ENCODE peak calls at places on chromosomes 3 and 15, in six cellular contexts. Y, I, L, Q, D and A are unnamed samples.

GRCh38 chr3:137285924-137286323 is 328.1 kb downstream of the IL20RB start:
- DNase-seq in Y (no peak), I (no peak), L (no peak), Q (no peak), D (no peak), A (no peak)

GRCh38 chr3:182478369-182478768 is 314.9 kb upstream of the ATP11B start:
- DNase-seq in Y (no peak), I (no peak), L (no peak), Q (no peak), D (no peak), A (no peak)

GRCh38 chr15:67184208-67184925 is 70.1 kb downstream of the AAGAB start:
- DNase-seq in Y (no peak), I (no peak), L (peak), Q (no peak), D (peak), A (no peak)

GRCh38 chr15:29690765-29691475 is 131.3 kb downstream of the TJP1 start:
- DNase-seq in Y (no peak), I (no peak), L (peak), Q (no peak), D (no peak), A (no peak)

GRCh38 chr15:90819850-90820249 is 48.5 kb upstream of the FURIN start:
- DNase-seq in Y (no peak), I (no peak), L (no peak), Q (no peak), D (no peak), A (no peak)

GRCh38 chr15:76916369-76916768 is 11.2 kb upstream of the SCAPER start:
- DNase-seq in Y (no peak), I (no peak), L (no peak), Q (no peak), D (no peak), A (no peak)

GRCh38 chr15:66102563-66103292 is 150.8 kb downstream of the MEGF11 start:
- DNase-seq in Y (no peak), I (no peak), L (no peak), Q (peak), D (no peak), A (no peak)

GRCh38 chr15:67085818-67086649 is 20.6 kb downstream of the SMAD3 start:
- DNase-seq in Y (no peak), I (no peak), L (no peak), Q (no peak), D (no peak), A (no peak)

GRCh38 chr3:195071916-195072820 is 198.8 kb downstream of the XXYLT1 start:
- DNase-seq in Y (no peak), I (no peak), L (no peak), Q (no peak), D (no peak), A (no peak)

GRCh38 chr3:6079518-6080179 is 781.3 kb upstream of the GRM7 start:
- DNase-seq in Y (no peak), I (no peak), L (no peak), Q (no peak), D (no peak), A (no peak)

GRCh38 chr3:189726277-189726676 is 95.1 kb downstream of the TP63 start:
- DNase-seq in Y (no peak), I (no peak), L (no peak), Q (no peak), D (no peak), A (no peak)

GRCh38 chr3:56413911-56414310 is 54.4 kb downstream of the ERC2 start:
- DNase-seq in Y (no peak), I (no peak), L (no peak), Q (no peak), D (no peak), A (no peak)

GRCh38 chr3:126569390-126569975 is 10.8 kb upstream of the C3orf22 start:
- DNase-seq in Y (no peak), I (no peak), L (no peak), Q (no peak), D (no peak), A (no peak)

GRCh38 chr3:122057676-122058075 is 2.5 kb downstream of the CD86 start:
- DNase-seq in Y (no peak), I (no peak), L (no peak), Q (no peak), D (no peak), A (no peak)

GRCh38 chr3:9452417-9452816 is 55.0 kb downstream of the SETD5 start:
- DNase-seq in Y (no peak), I (no peak), L (no peak), Q (no peak), D (no peak), A (no peak)
- TF ChIP-seq CTCF in Y (no peak), I (no peak), L (no peak), Q (no peak), D (no peak), A (no peak)

DNA sequence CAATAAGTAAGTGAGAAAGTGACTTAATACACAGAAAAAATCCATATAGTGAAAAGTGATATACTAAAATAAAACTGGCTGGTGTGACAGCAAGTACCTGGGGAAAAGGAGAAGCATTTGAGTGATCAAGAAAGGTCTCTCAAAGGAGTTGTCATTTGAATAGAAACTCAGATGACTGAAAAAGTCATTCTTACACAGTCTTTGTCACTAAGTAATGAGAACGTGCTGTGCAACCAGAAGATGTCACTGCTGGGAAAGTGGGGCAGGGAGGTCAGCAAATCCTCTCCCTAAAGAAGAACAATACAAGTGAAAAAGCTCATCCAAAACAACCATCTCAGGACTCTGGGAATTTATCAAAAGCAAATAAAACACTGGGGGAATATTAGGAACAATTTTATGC is 317.5 kb upstream of the TRIM42 start:
- DNase-seq in Y (no peak), I (no peak), L (no peak), Q (no peak), D (no peak), A (no peak)
- TF ChIP-seq CTCF in Y (no peak), I (no peak), L (no peak), Q (peak), D (no peak), A (no peak)

GRCh38 chr3:15333099-15333956 is 942 bp upstream of the SH3BP5 start:
- DNase-seq in Y (no peak), I (no peak), L (peak), Q (no peak), D (peak), A (no peak)

GRCh38 chr3:15331606-15332404 is 581 bp downstream of the SH3BP5 start:
- DNase-seq in Y (no peak), I (peak), L (no peak), Q (peak), D (peak), A (peak)

GRCh38 chr3:15331072-15331605 is 1.2 kb downstream of the SH3BP5 start:
- DNase-seq in Y (no peak), I (no peak), L (no peak), Q (no peak), D (no peak), A (no peak)

GRCh38 chr3:15333957-15334263 is 1.5 kb upstream of the SH3BP5 start:
- DNase-seq in Y (no peak), I (no peak), L (no peak), Q (no peak), D (no peak), A (no peak)

GRCh38 chr3:15332405-15333098 is at the start of gene SH3BP5:
- DNase-seq in Y (peak), I (peak), L (peak), Q (peak), D (peak), A (peak)
- TF ChIP-seq CTCF in Y (peak), I (peak), L (peak), Q (peak), D (peak), A (peak)

DNA sequence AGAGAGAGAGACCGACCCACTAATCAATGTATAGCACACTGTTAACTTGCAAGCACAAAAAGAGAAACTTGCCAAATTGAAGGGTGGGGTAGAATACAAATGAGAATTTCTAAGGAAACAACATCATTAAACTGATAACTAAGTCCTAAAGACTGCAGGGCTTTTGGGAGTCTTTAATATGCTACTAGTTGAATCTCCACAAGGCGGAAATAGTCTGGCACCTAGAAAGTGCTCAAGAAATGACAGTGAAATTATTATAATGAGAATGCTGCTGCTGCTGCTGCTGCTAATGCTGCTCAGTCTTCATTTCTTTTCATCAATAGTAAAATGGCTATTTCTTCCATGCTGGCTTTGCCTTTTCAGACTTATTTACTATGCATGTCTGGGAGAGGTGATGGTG is 91.8 kb downstream of the BTD start:
- DNase-seq in Y (no peak), I (no peak), L (peak), Q (no peak), D (no peak), A (no peak)
- TF ChIP-seq CTCF in Y (peak), I (no peak), L (peak), Q (no peak), D (no peak), A (peak)

GRCh38 chr3:134312873-134313838 is 61.1 kb downstream of the AMOTL2 start:
- DNase-seq in Y (no peak), I (peak), L (peak), Q (no peak), D (peak), A (peak)
- TF ChIP-seq CTCF in Y (peak), I (peak), L (peak), Q (no peak), D (no peak), A (peak)

DNA sequence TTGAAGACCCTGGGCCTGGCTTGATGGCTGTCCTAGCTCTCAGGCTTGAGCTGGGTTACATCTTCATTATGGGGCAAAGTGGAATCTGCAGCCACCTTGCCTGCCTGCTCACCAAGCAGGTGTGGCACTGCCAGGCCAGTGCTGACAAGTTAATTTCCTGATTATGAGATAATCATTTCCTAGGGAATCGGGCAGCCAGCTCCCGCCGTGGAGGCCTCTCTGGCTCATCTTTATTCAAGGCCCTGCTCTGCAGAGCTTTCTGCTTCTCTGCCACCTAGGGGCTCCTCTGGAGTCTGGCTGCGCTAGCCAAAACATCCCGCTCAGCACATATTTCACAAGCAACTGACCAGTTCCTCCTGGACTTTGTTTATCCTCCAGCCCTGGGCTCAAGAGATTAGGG is 9.9 kb downstream of the LOXL1 start:
- DNase-seq in Y (no peak), I (no peak), L (no peak), Q (peak), D (peak), A (no peak)
- TF ChIP-seq CTCF in Y (no peak), I (no peak), L (no peak), Q (peak), D (no peak), A (no peak)

DNA sequence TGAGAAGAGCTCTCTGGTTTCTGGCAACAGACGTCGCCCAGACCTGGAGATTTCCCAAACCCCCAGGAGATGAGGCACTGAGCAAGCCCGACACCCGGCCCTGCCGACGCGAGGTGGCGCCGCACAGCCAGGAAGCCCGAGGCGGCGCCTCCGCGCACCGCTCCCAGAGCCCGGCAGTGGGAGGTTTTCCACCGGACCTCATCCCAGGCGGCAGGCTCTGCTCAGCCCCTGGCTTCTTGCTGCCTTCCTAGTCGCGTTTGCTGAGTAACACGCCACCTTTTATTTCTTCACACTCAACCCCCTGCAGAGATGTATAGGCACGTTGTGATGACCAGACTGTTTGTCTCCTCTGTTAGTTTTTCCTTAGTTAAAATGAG is 56.3 kb upstream of the ARRDC4 start:
- DNase-seq in Y (peak), I (peak), L (peak), Q (peak), D (peak), A (peak)
- TF ChIP-seq CTCF in Y (peak), I (peak), L (peak), Q (peak), D (no peak), A (peak)